ENCODE peak calls at places on chromosomes 7 and 10, in four cellular contexts. S, O, B and E are unnamed samples.

GRCh38 chr7:113582471-113582870 is 336.3 kb downstream of the PPP1R3A start:
- DNase-seq in S (no peak), O (no peak), B (no peak), E (no peak)

GRCh38 chr10:43308986-43309385 is 42.1 kb upstream of the RASGEF1A start:
- DNase-seq in S (no peak), O (no peak), B (no peak), E (no peak)

GRCh38 chr10:131963350-131963749 is 18.4 kb downstream of the BNIP3 start:
- DNase-seq in S (no peak), O (no peak), B (no peak), E (no peak)

GRCh38 chr10:79320785-79321493 is 26.3 kb upstream of the PPIF start:
- DNase-seq in S (no peak), O (no peak), B (peak; percentile 65), E (no peak)

GRCh38 chr10:5645375-5645774 is 21.0 kb downstream of the ASB13 start:
- DNase-seq in S (no peak), O (no peak), B (no peak), E (no peak)

GRCh38 chr7:105655901-105656380 is 74.6 kb upstream of the EFCAB10 start:
- DNase-seq in S (no peak), O (no peak), B (no peak), E (no peak)

GRCh38 chr10:79007843-79008319 is 60.9 kb upstream of the ZMIZ1 start:
- DNase-seq in S (no peak), O (no peak), B (no peak), E (no peak)

GRCh38 chr7:25857376-25858067 is 294.5 kb upstream of the NFE2L3 start:
- DNase-seq in S (peak; percentile 96), O (peak; percentile 63), B (no peak), E (peak; percentile 88)

GRCh38 chr10:24215603-24216002 is 6.7 kb downstream of the KIAA1217 start:
- DNase-seq in S (no peak), O (no peak), B (no peak), E (no peak)

GRCh38 chr10:122648599-122649428 is 50.8 kb downstream of the C10orf120 start:
- DNase-seq in S (no peak), O (peak; percentile 57), B (peak; percentile 60), E (peak; percentile 25)